ENCODE peak calls at places on chromosomes 16 and 17, in nine cellular contexts. Z is MM.1S, X is HL-60, S is lung, F is neural progenitor cell, P is glutamatergic neuron, G is psoas muscle, L is PC-9, O is astrocyte of the spinal cord. T is an unnamed sample.

GRCh38 chr16:89174055-89174827 is 2.7 kb downstream of the CDH15 start:
- DNase-seq in P (no peak), Z (no peak), L (no peak), G (no peak), X (no peak), F (no peak), O (no peak), S (no peak), T (no peak)

GRCh38 chr16:67000384-67001158 is 12.2 kb downstream of the CES4A start:
- DNase-seq in X (peak), O (peak), L (no peak), F (peak), S (peak), G (peak), Z (no peak), P (peak), T (peak)

GRCh38 chr17:44219126-44219635 is 294 bp downstream of the UBTF start:
- DNase-seq in S (peak), P (peak), X (no peak), Z (peak), F (peak), O (peak), G (peak), L (no peak), T (peak)

GRCh38 chr16:84660973-84661372 is 12.7 kb downstream of the KLHL36 start:
- DNase-seq in X (no peak), P (no peak), S (no peak), Z (no peak), F (no peak), L (no peak), G (no peak), O (peak), T (no peak)

GRCh38 chr16:80992676-80993292 is 13.9 kb downstream of the CMC2 start:
- DNase-seq in F (no peak), P (no peak), X (no peak), O (no peak), S (no peak), Z (no peak), L (no peak), G (no peak), T (no peak)

GRCh38 chr16:910181-910580 is 60.6 kb downstream of the LMF1 start:
- DNase-seq in L (no peak), O (no peak), G (no peak), X (no peak), Z (no peak), P (no peak), F (no peak), S (no peak), T (no peak)

GRCh38 chr16:3607634-3608033 is 3.8 kb downstream of the SLX4 start:
- DNase-seq in F (no peak), X (no peak), O (no peak), G (no peak), L (no peak), S (no peak), Z (no peak), P (no peak), T (no peak)

GRCh38 chr16:84737658-84738057 is 37.9 kb downstream of the USP10 start:
- DNase-seq in Z (no peak), O (no peak), X (no peak), P (no peak), S (peak), G (no peak), F (no peak), L (no peak), T (no peak)

GRCh38 chr17:10059684-10060211 is 138.7 kb downstream of the GAS7 start:
- DNase-seq in S (no peak), P (no peak), F (no peak), Z (peak), G (peak), O (peak), L (no peak), X (no peak), T (no peak)

DNA sequence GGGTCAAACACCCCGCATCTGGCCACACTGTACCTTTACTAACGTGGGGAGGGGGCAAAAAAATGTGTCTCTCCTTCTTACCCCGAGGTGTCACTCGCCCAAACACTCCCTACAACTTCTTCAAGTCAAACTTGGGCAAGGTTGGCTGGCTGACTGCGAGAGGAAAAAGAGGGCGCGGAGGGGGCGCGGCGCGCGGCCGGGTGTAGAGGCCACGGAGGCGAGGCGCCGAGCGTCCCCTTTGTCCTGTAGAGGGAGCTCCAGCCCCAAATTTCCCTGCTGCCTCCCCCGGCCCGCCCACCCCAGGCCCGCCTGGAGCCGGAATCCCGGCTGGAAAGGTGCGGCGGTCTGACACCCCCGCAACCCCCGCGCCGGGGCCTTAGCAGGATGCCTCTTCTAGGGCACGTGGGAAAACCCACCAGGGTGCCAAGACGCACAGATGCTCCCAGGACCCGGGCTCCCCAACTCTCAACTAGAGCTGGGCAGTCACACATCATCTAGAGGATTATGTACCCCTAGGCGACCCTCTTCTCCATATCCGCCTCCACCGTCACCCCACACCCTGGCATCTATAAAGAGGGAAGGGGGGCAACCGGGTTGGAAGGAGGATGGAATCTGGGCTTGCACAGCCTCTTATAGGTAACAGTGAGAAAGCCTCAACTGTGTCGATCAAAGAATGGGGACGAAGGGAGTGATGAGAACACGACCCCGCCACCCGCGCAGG is 4.2 kb downstream of the IRX3 start:
- DNase-seq in G (peak), L (no peak), P (peak), Z (no peak), O (peak), X (peak), S (peak), F (peak), T (peak)
- TF ChIP-seq CTCF in G (peak), L (peak), P (peak), Z (no peak), O (peak), X (no peak), S (no peak), F (peak), T (peak)

GRCh38 chr17:66425751-66426396 is 123.5 kb downstream of the PRKCA start:
- DNase-seq in Z (no peak), L (no peak), F (no peak), S (no peak), P (no peak), G (no peak), O (no peak), X (peak), T (no peak)

GRCh38 chr17:66423436-66423922 is 121.1 kb downstream of the PRKCA start:
- DNase-seq in Z (no peak), S (no peak), X (no peak), O (peak), F (no peak), L (no peak), P (no peak), G (no peak), T (no peak)

GRCh38 chr17:66427134-66427533 is 124.7 kb downstream of the PRKCA start:
- DNase-seq in L (no peak), O (no peak), P (no peak), Z (no peak), S (no peak), F (no peak), G (no peak), X (no peak), T (no peak)

GRCh38 chr17:66429680-66430079 is 127.3 kb downstream of the PRKCA start:
- DNase-seq in Z (peak), L (no peak), X (no peak), S (no peak), O (no peak), G (no peak), P (no peak), F (no peak), T (no peak)

DNA sequence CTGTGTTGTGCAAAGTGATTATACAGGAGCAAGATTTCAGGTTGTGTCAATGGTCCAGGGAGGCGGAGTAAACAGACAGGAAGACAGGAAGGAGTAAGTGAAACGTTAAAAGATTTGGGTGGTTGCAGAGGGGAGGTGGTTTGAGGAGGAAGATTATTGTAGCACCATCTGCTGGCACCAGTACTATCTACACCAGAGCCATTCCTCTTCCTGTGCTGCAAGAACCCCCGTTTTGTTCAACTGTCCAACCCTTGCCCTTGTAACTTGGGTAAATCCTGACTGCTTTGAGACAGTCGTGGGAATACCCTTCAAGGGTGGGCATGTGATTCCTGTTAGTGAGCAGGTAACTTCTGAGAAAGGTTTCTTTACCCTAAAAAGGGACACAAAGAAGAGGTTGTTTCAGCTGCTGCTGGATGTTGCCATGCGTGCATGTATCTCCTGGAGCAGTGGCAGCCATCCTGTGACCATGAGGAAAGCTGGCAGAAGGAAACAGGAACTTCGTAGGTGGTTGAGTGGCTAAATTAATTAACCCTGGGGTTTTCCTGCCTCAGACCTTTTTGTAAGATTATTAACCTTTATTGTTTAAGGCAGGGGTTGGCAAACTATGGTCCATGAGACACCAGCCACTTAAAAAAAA is 124.1 kb downstream of the PRKCA start:
- DNase-seq in O (no peak), L (no peak), P (no peak), X (peak), F (no peak), Z (peak), S (no peak), G (no peak), T (no peak)
- TF ChIP-seq CTCF in O (peak), L (peak), P (no peak), X (no peak), F (peak), Z (peak), S (no peak), G (no peak), T (no peak)

DNA sequence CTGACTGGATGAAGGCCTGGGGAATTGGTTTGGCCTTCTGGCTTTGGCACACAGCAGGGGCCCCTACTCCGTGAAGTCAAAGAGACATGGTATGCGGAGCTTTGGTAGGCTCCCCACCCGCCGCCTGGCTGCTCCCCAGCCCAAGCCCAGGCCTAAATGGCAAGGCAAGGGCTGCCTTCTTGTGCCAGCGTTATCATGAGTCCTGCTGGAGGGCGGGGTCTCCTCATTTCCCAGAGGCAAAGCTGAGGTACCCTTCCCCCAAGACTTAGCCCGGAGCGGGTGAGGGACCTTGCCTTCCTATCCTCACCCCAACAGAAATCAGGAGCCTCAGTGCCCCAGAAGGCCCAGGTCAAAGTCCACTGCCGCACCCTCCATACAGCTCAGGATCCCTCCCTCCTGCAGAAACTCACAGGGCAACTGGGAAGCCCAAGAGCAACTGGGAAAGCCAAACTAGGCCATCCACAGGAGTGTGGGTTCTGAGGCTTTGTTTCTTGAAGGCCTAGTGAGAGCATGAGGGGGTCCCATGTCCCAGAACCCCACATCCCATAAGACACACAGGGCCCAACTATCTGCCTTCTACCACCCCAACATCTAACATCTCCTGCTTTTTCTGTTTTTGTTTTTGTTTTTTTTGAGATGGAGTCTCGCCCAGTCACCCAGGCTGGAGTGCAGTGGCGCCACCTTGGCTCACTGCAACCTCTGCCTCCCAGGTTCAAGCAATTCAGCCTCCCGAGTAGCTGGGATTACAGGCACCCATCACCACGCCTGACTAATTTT is 9.3 kb downstream of the PGAP3 start:
- DNase-seq in P (no peak), S (no peak), F (no peak), G (no peak), X (no peak), Z (no peak), L (no peak), O (no peak), T (no peak)
- TF ChIP-seq CTCF in P (no peak), S (no peak), F (peak), G (no peak), X (no peak), Z (no peak), L (no peak), O (no peak), T (no peak)

GRCh38 chr17:35119370-35120185 is at the start of gene RAD51D:
- DNase-seq in S (peak), G (peak), P (peak), Z (peak), F (peak), X (peak), O (peak), L (peak), T (peak)
- TF ChIP-seq CTCF in S (peak), G (peak), P (peak), Z (peak), F (peak), X (peak), O (peak), L (peak), T (peak)

GRCh38 chr17:8159032-8159400 is 3.7 kb downstream of the VAMP2 start:
- DNase-seq in L (no peak), O (no peak), F (no peak), P (no peak), S (no peak), G (no peak), X (no peak), Z (no peak), T (no peak)
- TF ChIP-seq CTCF in L (no peak), O (no peak), F (no peak), P (no peak), S (no peak), G (no peak), X (no peak), Z (no peak), T (no peak)

GRCh38 chr17:54972406-54973138 is 4.0 kb downstream of the STXBP4 start:
- DNase-seq in G (no peak), Z (no peak), L (no peak), O (no peak), P (no peak), F (no peak), S (no peak), X (no peak), T (no peak)
- TF ChIP-seq CTCF in G (no peak), Z (no peak), L (no peak), O (no peak), P (no peak), F (no peak), S (no peak), X (no peak), T (no peak)

DNA sequence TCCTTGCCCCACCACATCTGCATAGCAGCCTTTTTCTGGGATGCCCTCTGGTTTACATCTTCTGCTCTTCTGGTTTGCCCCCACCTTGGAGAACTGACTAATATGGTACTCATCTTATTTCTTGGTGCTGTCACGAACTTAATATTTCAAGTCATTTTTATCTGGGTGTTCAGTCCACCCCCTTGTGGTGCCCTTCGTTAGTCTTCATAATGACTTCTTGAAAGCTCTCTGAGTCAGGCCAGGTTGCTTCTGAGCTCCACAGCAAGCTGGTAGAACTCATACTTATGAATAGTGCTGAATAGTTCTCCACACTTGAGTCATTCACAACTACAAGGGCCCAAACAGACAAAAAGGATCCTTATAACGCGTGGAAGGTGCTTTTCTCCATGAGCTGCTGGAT is 35.8 kb upstream of the TEKT3 start:
- DNase-seq in O (peak), X (no peak), G (no peak), Z (no peak), S (no peak), L (no peak), F (no peak), P (no peak), T (no peak)
- TF ChIP-seq CTCF in O (peak), X (no peak), G (no peak), Z (no peak), S (no peak), L (no peak), F (no peak), P (no peak), T (no peak)

DNA sequence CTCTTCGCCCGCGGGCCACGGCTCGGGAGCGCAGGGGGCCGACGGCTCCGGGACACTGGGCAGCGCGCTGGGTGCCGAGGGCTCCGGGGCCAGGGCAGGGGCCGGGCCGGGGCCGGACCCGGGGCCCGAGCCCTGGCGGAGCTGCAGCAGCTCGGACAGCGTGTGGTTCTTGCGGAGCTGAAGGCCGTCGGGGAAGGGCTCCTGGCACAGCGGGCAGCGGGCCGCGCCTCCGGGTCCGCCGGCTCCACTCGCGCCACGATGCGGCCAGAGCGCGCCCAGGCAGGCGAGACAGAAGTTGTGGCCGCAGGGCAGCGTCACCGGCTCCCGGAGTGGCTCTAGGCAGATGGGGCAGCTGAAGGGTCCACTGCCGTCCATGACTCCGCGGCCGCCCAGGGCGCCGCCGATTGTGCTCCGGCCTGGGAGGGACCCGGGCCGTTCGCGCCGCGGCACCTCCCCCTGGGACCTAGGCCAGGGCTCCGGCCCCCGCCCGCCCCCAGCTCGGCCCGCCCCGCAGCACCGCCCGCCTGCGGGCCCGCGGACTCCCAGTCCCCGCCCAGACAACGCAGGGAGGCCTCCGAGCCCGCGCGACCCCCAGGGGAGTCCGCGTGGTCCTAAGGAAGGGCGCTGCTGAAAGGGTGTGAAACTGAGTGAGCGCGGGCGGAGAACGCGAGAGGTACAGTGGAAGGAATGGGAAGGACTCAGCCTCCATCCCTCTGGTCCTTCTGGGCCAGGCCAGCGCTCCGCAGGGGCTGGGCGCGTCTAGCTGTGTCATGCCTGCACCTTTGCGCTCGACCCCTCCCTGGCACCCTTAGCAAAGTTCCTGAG is at the start of gene TRIM47:
- DNase-seq in G (peak), P (peak), Z (peak), L (peak), O (peak), F (peak), X (no peak), S (peak), T (peak)
- TF ChIP-seq CTCF in G (no peak), P (no peak), Z (no peak), L (no peak), O (peak), F (no peak), X (no peak), S (no peak), T (no peak)

DNA sequence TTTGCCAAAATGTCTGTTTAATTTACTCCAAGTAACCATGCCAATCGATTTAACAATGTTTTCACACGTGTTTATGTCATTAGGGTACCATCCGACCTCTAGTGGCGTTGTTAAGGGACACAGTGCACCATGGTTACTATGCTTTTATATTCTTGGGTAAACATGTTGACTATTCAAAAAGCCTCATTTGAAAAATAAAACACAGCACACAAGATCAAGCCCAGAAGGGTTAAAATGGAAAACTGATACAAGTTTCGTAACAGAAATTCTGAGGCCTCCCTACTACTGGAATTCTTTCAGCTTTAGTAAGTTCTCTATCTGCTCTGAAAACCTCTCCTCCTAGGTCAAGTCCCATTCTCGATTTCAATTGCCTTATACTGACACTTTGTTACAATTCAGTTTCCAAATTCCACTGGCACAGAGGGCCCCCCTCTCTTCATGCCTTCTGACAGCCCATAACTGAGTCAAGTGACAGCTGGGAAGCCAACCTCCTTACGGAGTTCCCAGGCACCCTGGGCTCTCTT is 2.1 kb downstream of the CFAP20 start:
- DNase-seq in Z (peak), L (no peak), X (peak), G (no peak), P (no peak), S (no peak), F (peak), O (peak), T (no peak)
- TF ChIP-seq CTCF in Z (peak), L (no peak), X (peak), G (peak), P (peak), S (peak), F (peak), O (peak), T (peak)

DNA sequence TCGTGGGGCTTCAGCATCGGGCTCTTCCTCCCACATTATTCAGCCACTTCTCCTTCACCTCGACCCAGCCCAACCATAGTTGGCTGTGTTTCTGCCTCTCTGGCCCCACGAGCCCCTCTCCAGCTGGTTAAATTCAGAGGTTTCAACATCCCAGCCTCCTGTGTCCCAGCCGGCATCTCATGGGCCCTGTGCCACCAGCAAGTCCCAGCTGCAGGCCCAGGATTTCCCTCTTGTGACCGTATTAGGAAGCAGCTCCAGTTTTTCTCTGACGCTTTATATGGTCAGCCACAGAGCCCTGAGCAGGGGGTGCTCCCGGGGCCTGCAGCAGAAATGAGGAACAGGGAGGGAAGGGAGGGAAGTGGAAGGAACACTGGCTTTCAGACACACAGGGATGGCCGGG is 27.4 kb downstream of the MYH11 start:
- DNase-seq in F (peak), P (no peak), Z (no peak), S (peak), O (no peak), G (peak), L (no peak), X (peak), T (no peak)
- TF ChIP-seq CTCF in F (no peak), P (no peak), Z (no peak), S (no peak), O (no peak), G (no peak), L (no peak), X (no peak), T (no peak)